ENCODE peak calls at places on chromosome 21, in ten cellular contexts. D is brain pericyte; U is choroid plexus epithelial cell; X is effector memory CD4-positive, alpha-beta T cell; K is amygdala; B is B cell; V is A549; J is GM12864; S is pulmonary artery endothelial cell; E is head of caudate nucleus. I is an unnamed sample.
A peak's percentile ranks its signal among the peaks of the same experiment; 100 is the strongest.

GRCh38 chr21:46599251-46599572 is 5.7 kb downstream of the S100B start:
- DNase-seq in X (no peak), B (no peak), V (no peak), K (no peak), J (no peak), D (no peak), E (no peak), S (peak; percentile 94), U (peak; percentile 92), I (no peak)

GRCh38 chr21:42145569-42146250 is 73.2 kb upstream of the ABCG1 start:
- DNase-seq in D (no peak), J (peak; percentile 18), X (peak; percentile 25), V (peak; percentile 69), B (peak; percentile 69), U (peak; percentile 77), K (peak; percentile 74), E (peak; percentile 44), S (no peak), I (peak; percentile 21)

GRCh38 chr21:37531402-37532042 is 164.9 kb downstream of the DYRK1A start:
- DNase-seq in U (no peak), J (no peak), D (no peak), V (no peak), S (no peak), E (no peak), K (peak; percentile 41), X (no peak), B (no peak), I (no peak)

GRCh38 chr21:41899431-41900202 is 20.5 kb upstream of the PRDM15 start:
- DNase-seq in V (no peak), D (no peak), X (no peak), E (no peak), J (no peak), B (no peak), U (no peak), S (no peak), K (no peak), I (no peak)

GRCh38 chr21:42607525-42608102 is 45.8 kb upstream of the PDE9A start:
- DNase-seq in E (no peak), U (no peak), J (no peak), S (no peak), B (no peak), D (no peak), K (no peak), V (no peak), X (no peak), I (no peak)

GRCh38 chr21:42495027-42495426 is 997 bp downstream of the RSPH1 start:
- DNase-seq in D (no peak), S (no peak), E (no peak), V (no peak), J (no peak), B (no peak), U (no peak), K (no peak), X (no peak), I (no peak)

GRCh38 chr21:45590726-45591618 is 48.7 kb upstream of the SLC19A1 start:
- DNase-seq in E (no peak), V (peak; percentile 25), K (no peak), D (no peak), X (peak; percentile 54), S (no peak), J (no peak), U (no peak), B (peak; percentile 40), I (no peak)

GRCh38 chr21:42499430-42500106 is 3.5 kb upstream of the RSPH1 start:
- DNase-seq in D (no peak), S (no peak), K (no peak), B (no peak), J (no peak), X (no peak), V (no peak), U (no peak), E (no peak), I (no peak)

GRCh38 chr21:31124005-31124404 is 85.7 kb upstream of the KRTAP19-8 start:
- DNase-seq in J (no peak), D (no peak), K (no peak), B (no peak), U (no peak), X (no peak), E (peak; percentile 49), S (no peak), V (no peak), I (no peak)

GRCh38 chr21:20330652-20331051 is 667.6 kb upstream of the NCAM2 start:
- DNase-seq in J (no peak), V (no peak), E (no peak), K (no peak), X (no peak), S (no peak), D (no peak), B (no peak), U (no peak), I (no peak)

GRCh38 chr21:44405091-44405947 is 50.0 kb upstream of the LRRC3 start:
- DNase-seq in V (no peak), D (no peak), E (no peak), S (no peak), U (no peak), X (no peak), K (no peak), J (no peak), B (no peak), I (no peak)

GRCh38 chr21:45973475-45974072 is 8.0 kb upstream of the COL6A1 start:
- DNase-seq in V (peak; percentile 68), J (peak; percentile 18), X (peak; percentile 55), B (peak; percentile 66), U (peak; percentile 94), D (peak; percentile 64), K (peak; percentile 55), S (peak; percentile 17), E (peak; percentile 69), I (no peak)